ENCODE peak calls at places on chromosomes 1 and 21, in nine cellular contexts. U is HFF-Myc; S is endothelial cell; F is substantia nigra; K is sigmoid colon; Y is right lobe of liver; M is stimulated activated CD4-positive, alpha-beta T cell treated with anti-CD3 and anti-CD28 coated beads, TNF-alpha, amount 100 ng/mL, for 48 hours; E is skeletal muscle cell; V is PC-3. A is an unnamed sample.

GRCh38 chr1:150650193-150650592 is 20.8 kb upstream of the ENSA start:
- DNase-seq in Y (no peak), U (no peak), S (no peak), M (no peak), E (no peak), V (peak; percentile 66), K (no peak), F (no peak), A (no peak)

GRCh38 chr1:150464422-150464826 is 22.8 kb upstream of the TARS2 start:
- DNase-seq in U (no peak), V (peak; percentile 79), K (peak; percentile 78), S (peak; percentile 67), M (peak; percentile 43), F (no peak), E (no peak), Y (peak; percentile 54), A (peak; percentile 79)

GRCh38 chr1:171751208-171751607 is 9.3 kb upstream of the VAMP4 start:
- DNase-seq in M (no peak), Y (no peak), S (no peak), K (no peak), V (no peak), E (no peak), F (no peak), U (no peak), A (no peak)

GRCh38 chr1:18526436-18527275 is 45.9 kb downstream of the KLHDC7A start:
- DNase-seq in F (no peak), Y (no peak), U (no peak), V (no peak), K (no peak), S (no peak), M (no peak), E (no peak), A (no peak)

GRCh38 chr1:97870574-97870973 is 50.3 kb downstream of the DPYD start:
- DNase-seq in M (no peak), E (no peak), F (no peak), V (no peak), K (no peak), Y (no peak), S (no peak), U (no peak), A (no peak)

GRCh38 chr1:201504179-201504631 is 2.7 kb downstream of the CSRP1 start:
- DNase-seq in K (peak; percentile 15), V (no peak), E (no peak), U (no peak), Y (no peak), F (no peak), S (no peak), M (no peak), A (no peak)

GRCh38 chr21:33873116-33873515 is 42.5 kb downstream of the ATP5PO start:
- DNase-seq in F (no peak), K (no peak), E (no peak), Y (no peak), M (no peak), S (no peak), V (no peak), U (no peak), A (no peak)

GRCh38 chr1:157133431-157133830 is 4.8 kb downstream of the ETV3 start:
- DNase-seq in F (no peak), V (no peak), Y (no peak), K (no peak), E (no peak), S (no peak), M (no peak), U (no peak), A (no peak)

GRCh38 chr1:20262810-20263534 is 27.7 kb upstream of the VWA5B1 start:
- DNase-seq in M (no peak), K (no peak), S (no peak), U (no peak), Y (no peak), E (no peak), V (no peak), F (no peak), A (no peak)

GRCh38 chr1:154546264-154547043 is 12.0 kb downstream of the UBE2Q1 start:
- DNase-seq in K (peak; percentile 75), M (peak; percentile 41), S (peak; percentile 77), U (no peak), Y (peak; percentile 66), F (no peak), V (peak; percentile 82), E (no peak), A (peak; percentile 82)

GRCh38 chr1:240811261-240811660 is 199.3 kb upstream of the GREM2 start:
- DNase-seq in S (no peak), Y (no peak), E (no peak), F (no peak), U (no peak), V (peak; percentile 64), M (no peak), K (no peak), A (no peak)

GRCh38 chr1:224433041-224433670 is 1.4 kb downstream of the WDR26 start:
- DNase-seq in U (no peak), M (no peak), S (peak; percentile 18), E (no peak), K (no peak), V (no peak), Y (peak; percentile 57), F (no peak), A (no peak)

GRCh38 chr1:15141933-15142647 is 11.5 kb upstream of the TMEM51 start:
- DNase-seq in M (no peak), F (no peak), E (no peak), K (no peak), S (no peak), U (peak; percentile 72), Y (no peak), V (peak; percentile 66), A (no peak)

GRCh38 chr1:201369209-201369608 is 8.3 kb downstream of the TNNT2 start:
- DNase-seq in M (no peak), U (no peak), Y (no peak), K (no peak), F (no peak), V (no peak), E (no peak), S (no peak), A (no peak)

GRCh38 chr1:245375789-245376188 is 221.0 kb downstream of the KIF26B start:
- DNase-seq in Y (no peak), U (no peak), E (no peak), M (no peak), S (no peak), F (no peak), K (no peak), V (no peak), A (no peak)

GRCh38 chr1:77143529-77144121 is 75.6 kb downstream of the PIGK start:
- DNase-seq in E (no peak), F (no peak), K (no peak), V (peak; percentile 54), U (no peak), M (no peak), Y (no peak), S (no peak), A (no peak)

GRCh38 chr1:117171900-117172501 is 38.7 kb downstream of the VTCN1 start:
- DNase-seq in Y (peak; percentile 73), E (peak; percentile 73), S (no peak), V (no peak), F (no peak), M (no peak), U (no peak), K (no peak), A (no peak)

GRCh38 chr21:28378026-28378425 is 614.7 kb downstream of the LTN1 start:
- DNase-seq in M (no peak), Y (no peak), K (no peak), S (no peak), V (no peak), E (no peak), F (no peak), U (no peak), A (no peak)

GRCh38 chr21:26920055-26920454 is 46.8 kb downstream of the ADAMTS5 start:
- DNase-seq in E (no peak), S (no peak), K (no peak), F (no peak), Y (no peak), M (no peak), V (no peak), U (no peak), A (no peak)

GRCh38 chr1:45493116-45493697 is 2.2 kb upstream of the TESK2 start:
- DNase-seq in S (peak; percentile 61), M (peak; percentile 9), V (peak; percentile 77), K (no peak), U (no peak), Y (no peak), F (no peak), E (no peak), A (peak; percentile 51)

GRCh38 chr1:95854457-95854856 is 620.4 kb downstream of the RWDD3 start:
- DNase-seq in F (no peak), S (no peak), V (no peak), U (no peak), Y (no peak), E (no peak), K (no peak), M (no peak), A (no peak)

GRCh38 chr1:226640288-226640687 is 91.7 kb downstream of the STUM start:
- DNase-seq in F (no peak), M (no peak), V (no peak), K (peak; percentile 80), E (no peak), Y (peak; percentile 32), U (no peak), S (no peak), A (no peak)

A was measured in head of caudate nucleus.